ENCODE peak calls at places on chromosomes 11 and 22, in ten cellular contexts. One of them, this sample, is unnamed.

GRCh38 chr11:44190883-44191230 is 95.4 kb downstream of the EXT2 start:
- DNase-seq in endodermal cell: no peak
- DNase-seq in DMS53: no peak
- DNase-seq in A549: no peak
- DNase-seq in cardiac muscle cell: no peak
- DNase-seq in H1: no peak
- DNase-seq in G401: no peak
- DNase-seq in activated naive CD8-positive, alpha-beta T cell treated with anti-CD3 and anti-CD28 coated beads for 36 hours: no peak
- DNase-seq in thoracic aorta: no peak
- DNase-seq in GM12865: no peak
- DNase-seq in this sample: no peak

GRCh38 chr11:36296925-36297604 is 977 bp downstream of the PRR5L start:
- DNase-seq in endodermal cell: no peak
- DNase-seq in DMS53: no peak
- DNase-seq in A549: no peak
- DNase-seq in cardiac muscle cell: no peak
- DNase-seq in H1: no peak
- DNase-seq in G401: no peak
- DNase-seq in activated naive CD8-positive, alpha-beta T cell treated with anti-CD3 and anti-CD28 coated beads for 36 hours: no peak
- DNase-seq in thoracic aorta: no peak
- DNase-seq in GM12865: no peak
- DNase-seq in this sample: no peak

GRCh38 chr22:24265734-24266133 is 4.9 kb upstream of the SPECC1L start:
- DNase-seq in endodermal cell: peak; percentile 30
- DNase-seq in DMS53: no peak
- DNase-seq in A549: no peak
- DNase-seq in cardiac muscle cell: no peak
- DNase-seq in H1: no peak
- DNase-seq in G401: no peak
- DNase-seq in activated naive CD8-positive, alpha-beta T cell treated with anti-CD3 and anti-CD28 coated beads for 36 hours: no peak
- DNase-seq in thoracic aorta: no peak
- DNase-seq in GM12865: no peak
- DNase-seq in this sample: no peak

GRCh38 chr22:41380993-41381328 is 781 bp upstream of the TEF start:
- DNase-seq in endodermal cell: no peak
- DNase-seq in DMS53: peak; percentile 84
- DNase-seq in A549: peak; percentile 48
- DNase-seq in cardiac muscle cell: peak; percentile 88
- DNase-seq in H1: no peak
- DNase-seq in G401: peak; percentile 76
- DNase-seq in activated naive CD8-positive, alpha-beta T cell treated with anti-CD3 and anti-CD28 coated beads for 36 hours: no peak
- DNase-seq in thoracic aorta: peak; percentile 62
- DNase-seq in GM12865: no peak
- DNase-seq in this sample: peak; percentile 80

GRCh38 chr11:83456075-83456474 is 169.9 kb upstream of the CCDC90B start:
- DNase-seq in endodermal cell: peak; percentile 74
- DNase-seq in DMS53: no peak
- DNase-seq in A549: no peak
- DNase-seq in cardiac muscle cell: peak; percentile 42
- DNase-seq in H1: peak; percentile 68
- DNase-seq in G401: no peak
- DNase-seq in activated naive CD8-positive, alpha-beta T cell treated with anti-CD3 and anti-CD28 coated beads for 36 hours: no peak
- DNase-seq in thoracic aorta: no peak
- DNase-seq in GM12865: no peak
- DNase-seq in this sample: peak; percentile 84

GRCh38 chr11:2287102-2287501 is 14.6 kb downstream of the C11orf21 start:
- DNase-seq in endodermal cell: peak; percentile 36
- DNase-seq in DMS53: no peak
- DNase-seq in A549: no peak
- DNase-seq in cardiac muscle cell: no peak
- DNase-seq in H1: no peak
- DNase-seq in G401: no peak
- DNase-seq in activated naive CD8-positive, alpha-beta T cell treated with anti-CD3 and anti-CD28 coated beads for 36 hours: no peak
- DNase-seq in thoracic aorta: no peak
- DNase-seq in GM12865: no peak
- DNase-seq in this sample: no peak

GRCh38 chr11:3340025-3340424 is 38.9 kb downstream of the ZNF195 start:
- DNase-seq in endodermal cell: no peak
- DNase-seq in DMS53: no peak
- DNase-seq in A549: peak; percentile 27
- DNase-seq in cardiac muscle cell: no peak
- DNase-seq in H1: no peak
- DNase-seq in G401: no peak
- DNase-seq in activated naive CD8-positive, alpha-beta T cell treated with anti-CD3 and anti-CD28 coated beads for 36 hours: no peak
- DNase-seq in thoracic aorta: no peak
- DNase-seq in GM12865: no peak
- DNase-seq in this sample: no peak

GRCh38 chr11:18379201-18379600 is 15.2 kb upstream of the LDHA start:
- DNase-seq in endodermal cell: no peak
- DNase-seq in DMS53: no peak
- DNase-seq in A549: no peak
- DNase-seq in cardiac muscle cell: no peak
- DNase-seq in H1: no peak
- DNase-seq in G401: peak; percentile 73
- DNase-seq in activated naive CD8-positive, alpha-beta T cell treated with anti-CD3 and anti-CD28 coated beads for 36 hours: no peak
- DNase-seq in thoracic aorta: no peak
- DNase-seq in GM12865: no peak
- DNase-seq in this sample: no peak

GRCh38 chr11:131498631-131499053 is 128.2 kb downstream of the NTM start:
- DNase-seq in endodermal cell: no peak
- DNase-seq in DMS53: no peak
- DNase-seq in A549: no peak
- DNase-seq in cardiac muscle cell: no peak
- DNase-seq in H1: no peak
- DNase-seq in G401: peak; percentile 32
- DNase-seq in activated naive CD8-positive, alpha-beta T cell treated with anti-CD3 and anti-CD28 coated beads for 36 hours: no peak
- DNase-seq in thoracic aorta: no peak
- DNase-seq in GM12865: no peak
- DNase-seq in this sample: no peak

GRCh38 chr11:45104006-45104789 is 42.2 kb upstream of the PRDM11 start:
- DNase-seq in endodermal cell: no peak
- DNase-seq in DMS53: no peak
- DNase-seq in A549: no peak
- DNase-seq in cardiac muscle cell: no peak
- DNase-seq in H1: peak; percentile 31
- DNase-seq in G401: no peak
- DNase-seq in activated naive CD8-positive, alpha-beta T cell treated with anti-CD3 and anti-CD28 coated beads for 36 hours: no peak
- DNase-seq in thoracic aorta: no peak
- DNase-seq in GM12865: no peak
- DNase-seq in this sample: no peak

GRCh38 chr22:46744581-46744980 is 6.5 kb upstream of the CERK start:
- DNase-seq in endodermal cell: no peak
- DNase-seq in DMS53: peak; percentile 26
- DNase-seq in A549: no peak
- DNase-seq in cardiac muscle cell: no peak
- DNase-seq in H1: no peak
- DNase-seq in G401: no peak
- DNase-seq in activated naive CD8-positive, alpha-beta T cell treated with anti-CD3 and anti-CD28 coated beads for 36 hours: no peak
- DNase-seq in thoracic aorta: no peak
- DNase-seq in GM12865: no peak
- DNase-seq in this sample: no peak

GRCh38 chr11:23732026-23732425 is 764.8 kb upstream of the LUZP2 start:
- DNase-seq in endodermal cell: no peak
- DNase-seq in DMS53: no peak
- DNase-seq in A549: peak; percentile 10
- DNase-seq in cardiac muscle cell: no peak
- DNase-seq in H1: no peak
- DNase-seq in G401: no peak
- DNase-seq in activated naive CD8-positive, alpha-beta T cell treated with anti-CD3 and anti-CD28 coated beads for 36 hours: no peak
- DNase-seq in thoracic aorta: no peak
- DNase-seq in GM12865: no peak
- DNase-seq in this sample: peak; percentile 9

GRCh38 chr11:3188496-3189192 is 23.5 kb upstream of the OSBPL5 start:
- DNase-seq in endodermal cell: peak; percentile 57
- DNase-seq in DMS53: no peak
- DNase-seq in A549: no peak
- DNase-seq in cardiac muscle cell: no peak
- DNase-seq in H1: peak; percentile 51
- DNase-seq in G401: no peak
- DNase-seq in activated naive CD8-positive, alpha-beta T cell treated with anti-CD3 and anti-CD28 coated beads for 36 hours: no peak
- DNase-seq in thoracic aorta: no peak
- DNase-seq in GM12865: no peak
- DNase-seq in this sample: no peak

This sample was measured in retina.